ENCODE peak calls at places on chromosomes 3 and 15, in nine cellular contexts. E is NCI-H524; P is GM13977; G is stimulated activated naive CD8-positive, alpha-beta T cell treated with anti-CD3 and anti-CD28 coated beads, Interleukin-15, Interleukin-2, amounts not matched to agents 100 U/mL and 50 U/mL, for 24 hours; Q is activated B cell treated with CpG ODN at 0.5 μM for 24 hours; X is Kasumi-1; S is PC-3; M is AG04450; L is activated T-helper 2 cell treated with anti-CD3 and anti-CD28 coated beads, Interferon-gamma antibody, Interleukin-2, Interleukin-4, amounts not matched to agents 10 μg/mL and 5 μg/mL and 100 μg/mL, durations not matched to agents 14 hours and 24 hours and 36 hours. I is an unnamed sample.

GRCh38 chr3:69084326-69084667 is 440 bp upstream of the ARL6IP5 start:
- DNase-seq in E (no peak), P (no peak), G (no peak), Q (no peak), X (no peak), S (peak), M (no peak), L (no peak), I (no peak)

GRCh38 chr3:126540342-126540849 is 16.4 kb downstream of the CHST13 start:
- DNase-seq in E (no peak), P (no peak), G (no peak), Q (peak), X (peak), S (peak), M (peak), L (no peak), I (no peak)

GRCh38 chr3:60070366-60070765 is 1020.5 kb upstream of the CFAP20DC start:
- DNase-seq in E (no peak), P (no peak), G (no peak), Q (no peak), X (no peak), S (no peak), M (no peak), L (no peak), I (no peak)

GRCh38 chr3:152471814-152472605 is 203.3 kb downstream of the MBNL1 start:
- DNase-seq in E (peak), P (peak), G (peak), Q (peak), X (peak), S (peak), M (no peak), L (peak), I (peak)

GRCh38 chr3:25045291-25045690 is 382.8 kb upstream of the RARB start:
- DNase-seq in E (no peak), P (no peak), G (no peak), Q (no peak), X (no peak), S (no peak), M (no peak), L (no peak), I (no peak)

GRCh38 chr3:152376351-152377183 is 107.8 kb downstream of the MBNL1 start:
- DNase-seq in E (no peak), P (peak), G (no peak), Q (peak), X (peak), S (peak), M (no peak), L (no peak), I (no peak)

GRCh38 chr3:43286886-43287301 is 554 bp downstream of the SNRK start:
- DNase-seq in E (peak), P (peak), G (peak), Q (no peak), X (peak), S (peak), M (no peak), L (peak), I (no peak)

GRCh38 chr3:195403841-195404408 is 38.9 kb downstream of the ACAP2 start:
- DNase-seq in E (no peak), P (no peak), G (no peak), Q (no peak), X (no peak), S (no peak), M (no peak), L (no peak), I (no peak)

GRCh38 chr15:59420986-59421618 is 16.9 kb upstream of the FAM81A start:
- DNase-seq in E (no peak), P (no peak), G (no peak), Q (no peak), X (peak), S (peak), M (no peak), L (no peak), I (no peak)

GRCh38 chr15:93610944-93611343 is 521.9 kb upstream of the RGMA start:
- DNase-seq in E (no peak), P (no peak), G (no peak), Q (no peak), X (no peak), S (no peak), M (no peak), L (no peak), I (no peak)

GRCh38 chr3:124834723-124835718 is 52.1 kb downstream of the ITGB5 start:
- DNase-seq in E (peak), P (peak), G (peak), Q (no peak), X (peak), S (peak), M (peak), L (peak), I (peak)

GRCh38 chr15:87874896-87875661 is 381.5 kb downstream of the NTRK3 start:
- DNase-seq in E (peak), P (no peak), G (no peak), Q (no peak), X (no peak), S (no peak), M (peak), L (no peak), I (no peak)

GRCh38 chr3:134463676-134464611 is 21.8 kb downstream of the ANAPC13 start:
- DNase-seq in E (no peak), P (no peak), G (no peak), Q (no peak), X (no peak), S (no peak), M (peak), L (no peak), I (no peak)

GRCh38 chr3:141804778-141805639 is 41.8 kb downstream of the GRK7 start:
- DNase-seq in E (no peak), P (no peak), G (no peak), Q (no peak), X (no peak), S (no peak), M (no peak), L (no peak), I (no peak)

GRCh38 chr3:98994128-98994762 is 92.8 kb upstream of the DCBLD2 start:
- DNase-seq in E (peak), P (no peak), G (no peak), Q (no peak), X (peak), S (peak), M (peak), L (no peak), I (peak)

GRCh38 chr15:48703544-48703943 is 58.0 kb upstream of the FBN1 start:
- DNase-seq in E (no peak), P (no peak), G (no peak), Q (no peak), X (no peak), S (peak), M (no peak), L (no peak), I (no peak)

GRCh38 chr3:165636682-165637010 is 200.6 kb downstream of the BCHE start:
- DNase-seq in E (no peak), P (no peak), G (no peak), Q (no peak), X (no peak), S (no peak), M (no peak), L (no peak), I (no peak)

GRCh38 chr3:10332481-10333358 is 11.8 kb upstream of the SEC13 start:
- DNase-seq in E (no peak), P (no peak), G (no peak), Q (no peak), X (no peak), S (no peak), M (no peak), L (no peak), I (no peak)

GRCh38 chr15:99343836-99344551 is 92.7 kb downstream of the LRRC28 start:
- DNase-seq in E (peak), P (no peak), G (peak), Q (peak), X (no peak), S (no peak), M (no peak), L (no peak), I (no peak)

GRCh38 chr3:46615050-46615449 is 2.7 kb downstream of the FAM240A start:
- DNase-seq in E (no peak), P (no peak), G (no peak), Q (no peak), X (no peak), S (no peak), M (no peak), L (no peak), I (no peak)

GRCh38 chr15:41291065-41291631 is 41.2 kb downstream of the OIP5 start:
- DNase-seq in E (no peak), P (peak), G (no peak), Q (peak), X (no peak), S (no peak), M (no peak), L (no peak), I (no peak)

GRCh38 chr3:193982258-193982659 is 153.7 kb upstream of the HES1 start:
- DNase-seq in E (no peak), P (no peak), G (no peak), Q (no peak), X (no peak), S (peak), M (no peak), L (no peak), I (peak)

GRCh38 chr3:116280130-116280740 is 165.1 kb downstream of the LSAMP start:
- DNase-seq in E (no peak), P (no peak), G (no peak), Q (no peak), X (no peak), S (no peak), M (no peak), L (no peak), I (no peak)

GRCh38 chr3:49602877-49603411 is 48.7 kb downstream of the BSN start:
- DNase-seq in E (no peak), P (no peak), G (peak), Q (no peak), X (no peak), S (peak), M (no peak), L (peak), I (no peak)

GRCh38 chr3:71317749-71318458 is 265.6 kb downstream of the FOXP1 start:
- DNase-seq in E (peak), P (no peak), G (no peak), Q (no peak), X (peak), S (no peak), M (peak), L (no peak), I (no peak)

GRCh38 chr3:116474356-116475200 is 29.3 kb upstream of the LSAMP start:
- DNase-seq in E (peak), P (no peak), G (no peak), Q (no peak), X (no peak), S (no peak), M (no peak), L (no peak), I (peak)

GRCh38 chr3:185365281-185366211 is 2.6 kb downstream of the MAP3K13 start:
- DNase-seq in E (no peak), P (no peak), G (no peak), Q (no peak), X (no peak), S (peak), M (no peak), L (no peak), I (no peak)

GRCh38 chr3:194673761-194674160 is 1.8 kb upstream of the LSG1 start:
- DNase-seq in E (no peak), P (no peak), G (no peak), Q (no peak), X (no peak), S (no peak), M (no peak), L (no peak), I (no peak)

GRCh38 chr3:177929310-177929709 is 606.9 kb upstream of the KCNMB2 start:
- DNase-seq in E (no peak), P (no peak), G (no peak), Q (no peak), X (no peak), S (peak), M (no peak), L (no peak), I (no peak)

GRCh38 chr3:124397088-124397487 is 333.2 kb upstream of the UMPS start:
- DNase-seq in E (no peak), P (no peak), G (no peak), Q (no peak), X (no peak), S (no peak), M (no peak), L (no peak), I (no peak)

GRCh38 chr15:93063292-93063671 is 25.7 kb downstream of the RGMA start:
- DNase-seq in E (no peak), P (no peak), G (no peak), Q (no peak), X (no peak), S (peak), M (no peak), L (no peak), I (no peak)

GRCh38 chr3:71754610-71755253 is 1.1 kb downstream of the GPR27 start:
- DNase-seq in E (peak), P (no peak), G (no peak), Q (no peak), X (no peak), S (no peak), M (no peak), L (no peak), I (no peak)

GRCh38 chr3:196792771-196793170 is 53.1 kb downstream of the PAK2 start:
- DNase-seq in E (no peak), P (no peak), G (no peak), Q (no peak), X (no peak), S (peak), M (no peak), L (no peak), I (no peak)

GRCh38 chr15:64893481-64894394 is 18.0 kb upstream of the ANKDD1A start:
- DNase-seq in E (no peak), P (peak), G (peak), Q (peak), X (peak), S (peak), M (peak), L (peak), I (peak)

GRCh38 chr3:21216598-21216997 is 534.4 kb downstream of the ZNF385D start:
- DNase-seq in E (peak), P (no peak), G (no peak), Q (no peak), X (peak), S (peak), M (no peak), L (no peak), I (no peak)

GRCh38 chr3:192833177-192833890 is 84.3 kb downstream of the MB21D2 start:
- DNase-seq in E (no peak), P (no peak), G (no peak), Q (no peak), X (no peak), S (peak), M (no peak), L (no peak), I (no peak)

GRCh38 chr15:47367991-47368390 is 349.3 kb upstream of the SEMA6D start:
- DNase-seq in E (peak), P (no peak), G (no peak), Q (no peak), X (no peak), S (no peak), M (no peak), L (no peak), I (no peak)

GRCh38 chr3:177772908-177773557 is 575.8 kb upstream of the TBL1XR1 start:
- DNase-seq in E (peak), P (no peak), G (no peak), Q (no peak), X (peak), S (no peak), M (no peak), L (no peak), I (no peak)

I was measured in NCI-H1694 treated with DMSO at 0.1 percent for 48 hours.